ENCODE peak calls at places on chromosome 4, in five cellular contexts. O is naive thymus-derived CD4-positive, alpha-beta T cell; G is CD4-positive, CD25-positive, alpha-beta regulatory T cell; P is CD4-positive, alpha-beta T cell; X is H9. S is an unnamed sample.
A peak's percentile ranks its signal among the peaks of the same experiment; 100 is the strongest.

GRCh38 chr4:143473334-143474126 is 40.0 kb upstream of the SMARCA5 start:
- DNase-seq in O (no peak), G (no peak), P (no peak), X (no peak), S (no peak)

GRCh38 chr4:16692493-16692892 is 206.0 kb downstream of the LDB2 start:
- DNase-seq in O (no peak), G (no peak), P (no peak), X (no peak), S (no peak)

GRCh38 chr4:72468904-72469502 is 100.0 kb downstream of the ADAMTS3 start:
- DNase-seq in O (no peak), G (peak; percentile 23), P (no peak), X (no peak), S (no peak)

GRCh38 chr4:7154351-7154981 is 37.9 kb upstream of the SORCS2 start:
- DNase-seq in O (no peak), G (no peak), P (no peak), X (no peak), S (no peak)

GRCh38 chr4:3392319-3392718 is 49.4 kb upstream of the HGFAC start:
- DNase-seq in O (no peak), G (no peak), P (no peak), X (peak; percentile 2), S (no peak)

GRCh38 chr4:55635760-55636621 is at the start of gene NMU:
- DNase-seq in O (no peak), G (peak; percentile 65), P (no peak), X (peak; percentile 65), S (peak; percentile 11)

GRCh38 chr4:7015383-7016035 is 27.7 kb upstream of the TADA2B start:
- DNase-seq in O (no peak), G (no peak), P (no peak), X (no peak), S (no peak)

GRCh38 chr4:7365472-7366179 is 69.1 kb downstream of the PSAPL1 start:
- DNase-seq in O (no peak), G (no peak), P (no peak), X (no peak), S (no peak)

GRCh38 chr4:87856816-87857215 is 24.0 kb downstream of the MEPE start:
- DNase-seq in O (no peak), G (no peak), P (no peak), X (no peak), S (no peak)

GRCh38 chr4:115145393-115146160 is 32.2 kb upstream of the NDST4 start:
- DNase-seq in O (no peak), G (no peak), P (no peak), X (no peak), S (no peak)

GRCh38 chr4:26298198-26298950 is 22.4 kb upstream of the RBPJ start:
- DNase-seq in O (no peak), G (no peak), P (no peak), X (no peak), S (no peak)

GRCh38 chr4:82431026-82431745 is 796 bp downstream of the ENOPH1 start:
- DNase-seq in O (peak; percentile 55), G (peak; percentile 69), P (peak; percentile 29), X (peak; percentile 42), S (peak; percentile 21)

GRCh38 chr4:150178161-150178560 is 99.9 kb downstream of the DCLK2 start:
- DNase-seq in O (no peak), G (no peak), P (no peak), X (no peak), S (no peak)

GRCh38 chr4:109969909-109970308 is 57.2 kb downstream of the EGF start:
- DNase-seq in O (no peak), G (peak; percentile 22), P (no peak), X (no peak), S (no peak)

GRCh38 chr4:40888916-40889315 is 139.2 kb downstream of the NSUN7 start:
- DNase-seq in O (no peak), G (no peak), P (no peak), X (no peak), S (no peak)

GRCh38 chr4:85970535-85970934 is 389.3 kb downstream of the MAPK10 start:
- DNase-seq in O (no peak), G (no peak), P (no peak), X (no peak), S (no peak)

GRCh38 chr4:77044458-77045124 is 31.2 kb downstream of the CCNI start:
- DNase-seq in O (peak; percentile 29), G (peak; percentile 61), P (no peak), X (no peak), S (no peak)

GRCh38 chr4:88792821-88793220 is 95.2 kb upstream of the NAP1L5 start:
- DNase-seq in O (no peak), G (no peak), P (no peak), X (no peak), S (no peak)

GRCh38 chr4:183261953-183262775 is 57.9 kb downstream of the CLDN22 start:
- DNase-seq in O (peak; percentile 66), G (peak; percentile 67), P (peak; percentile 64), X (peak; percentile 76), S (peak; percentile 40)

GRCh38 chr4:126582737-126583136 is 1050.0 kb upstream of the INTU start:
- DNase-seq in O (no peak), G (no peak), P (no peak), X (peak; percentile 64), S (no peak)

GRCh38 chr4:147737623-147738022 is 5.7 kb downstream of the ARHGAP10 start:
- DNase-seq in O (no peak), G (no peak), P (no peak), X (peak; percentile 54), S (no peak)

GRCh38 chr4:5795580-5795979 is 84.6 kb downstream of the EVC start:
- DNase-seq in O (no peak), G (no peak), P (no peak), X (no peak), S (no peak)

GRCh38 chr4:120918092-120918491 is 4.4 kb downstream of the PRDM5 start:
- DNase-seq in O (no peak), G (no peak), P (no peak), X (no peak), S (no peak)

GRCh38 chr4:96097040-96097607 is 257.2 kb downstream of the PDHA2 start:
- DNase-seq in O (no peak), G (no peak), P (no peak), X (no peak), S (no peak)

GRCh38 chr4:101238706-101239105 is 108.6 kb downstream of the PPP3CA start:
- DNase-seq in O (no peak), G (no peak), P (no peak), X (no peak), S (no peak)

GRCh38 chr4:139902328-139903217 is 237.0 kb downstream of the MGST2 start:
- DNase-seq in O (no peak), G (no peak), P (no peak), X (no peak), S (no peak)

GRCh38 chr4:18049446-18049845 is 27.9 kb upstream of the LCORL start:
- DNase-seq in O (no peak), G (no peak), P (no peak), X (no peak), S (no peak)

GRCh38 chr4:18050448-18050847 is 28.9 kb upstream of the LCORL start:
- DNase-seq in O (no peak), G (no peak), P (no peak), X (no peak), S (no peak)

GRCh38 chr4:18051281-18051680 is 29.7 kb upstream of the LCORL start:
- DNase-seq in O (no peak), G (no peak), P (no peak), X (no peak), S (no peak)

GRCh38 chr4:18057821-18058533 is 36.4 kb upstream of the LCORL start:
- DNase-seq in O (no peak), G (no peak), P (no peak), X (no peak), S (no peak)

DNA sequence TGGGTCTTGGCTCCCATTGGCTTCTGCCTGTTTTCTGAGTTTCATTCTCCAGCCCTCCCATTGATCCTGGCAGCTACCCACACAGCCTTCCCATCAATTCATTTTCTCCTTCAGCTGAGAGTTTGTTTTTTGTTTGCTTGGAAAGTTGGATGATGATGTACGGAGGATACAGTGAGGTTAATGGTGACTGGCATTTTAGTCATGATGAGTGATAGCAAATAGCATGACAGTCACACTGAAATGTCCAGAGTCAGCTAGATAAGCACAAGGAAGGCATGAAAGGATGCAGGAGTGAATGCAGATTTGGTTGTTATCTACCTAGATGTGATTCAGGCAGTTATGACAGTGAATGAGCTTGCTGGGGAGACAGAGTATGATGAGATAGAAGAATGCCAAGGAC is 30.6 kb upstream of the LCORL start:
- DNase-seq in O (no peak), G (no peak), P (no peak), X (no peak), S (no peak)
- H3K9me3 ChIP-seq in O (no peaks in the 10 kb centered on the region), G (no peaks in the 10 kb centered on the region), P (no peaks in the 10 kb centered on the region), X (no peaks in the 10 kb centered on the region), S (no peaks in the 10 kb centered on the region)

DNA sequence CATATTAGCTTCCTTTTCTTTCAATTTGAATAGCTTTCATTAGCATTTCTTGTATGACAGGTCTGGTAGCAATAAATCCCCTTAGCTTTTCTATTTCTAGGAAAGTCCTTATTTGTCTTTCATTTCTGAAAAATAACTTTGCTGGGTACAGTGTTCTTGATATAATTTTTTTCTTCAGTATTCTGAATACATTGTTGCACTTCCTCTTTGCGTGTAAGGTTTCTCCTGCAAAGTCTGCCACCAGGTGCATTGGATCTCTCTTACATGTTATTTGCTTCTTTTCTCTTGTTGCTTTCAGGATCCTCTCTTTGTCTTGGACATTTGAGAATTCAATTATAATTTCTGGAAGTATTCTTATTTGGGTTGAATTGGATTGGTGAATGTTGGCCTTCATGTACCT is 663.7 kb downstream of the GRXCR1 start:
- DNase-seq in O (no peak), G (no peak), P (no peak), X (no peak), S (no peak)
- H3K9me3 ChIP-seq in O (no peaks in the 10 kb centered on the region), G (no peaks in the 10 kb centered on the region), P (peaks cover 4% of the 10 kb centered on the region), X (no peaks in the 10 kb centered on the region), S (no peaks in the 10 kb centered on the region)

GRCh38 chr4:271492-272103 is 33.7 kb downstream of the ZNF732 start:
- DNase-seq in O (no peak), G (no peak), P (no peak), X (no peak), S (no peak)
- H3K9me3 ChIP-seq in O (peaks cover 12% of the 10 kb centered on the region), G (peaks cover 73% of the 10 kb centered on the region), P (peaks cover 82% of the 10 kb centered on the region), X (peaks cover 40% of the 10 kb centered on the region), S (peaks cover 36% of the 10 kb centered on the region)

DNA sequence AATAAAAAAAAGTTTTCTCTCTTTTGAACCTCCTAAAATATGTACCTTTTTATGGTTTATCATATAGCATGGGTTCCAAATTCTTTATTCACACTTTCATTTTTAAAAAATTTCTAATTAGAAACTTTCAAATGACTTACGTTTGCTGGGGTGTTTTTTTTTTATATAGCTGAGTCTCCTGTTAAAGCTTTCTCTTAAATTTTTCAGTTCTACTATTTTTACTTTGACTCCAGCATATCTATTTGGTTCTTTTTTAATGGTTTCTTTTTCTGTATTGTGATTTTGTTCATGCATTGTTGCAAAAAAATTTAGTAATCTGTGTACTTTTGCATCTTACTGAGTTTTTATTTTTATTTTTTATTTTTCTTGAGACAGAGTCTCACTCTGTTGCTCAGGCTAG is 22.3 kb downstream of the ZNF718 start:
- DNase-seq in O (no peak), G (no peak), P (no peak), X (no peak), S (no peak)
- H3K9me3 ChIP-seq in O (peaks cover 15% of the 10 kb centered on the region), G (peaks cover 85% of the 10 kb centered on the region), P (peaks cover 95% of the 10 kb centered on the region), X (peaks cover 21% of the 10 kb centered on the region), S (peaks cover 34% of the 10 kb centered on the region)

S was measured in T-helper 17 cell.